ENCODE peak calls at places on chromosomes 12 and 14, in six cellular contexts. A is endodermal cell, O is IMR-90, P is NCI-H510A treated with DMSO at 0.1 percent for 48 hours, K is AG08396, F is astrocyte of the cerebellum. Y is an unnamed sample.

GRCh38 chr14:81478446-81478845 is 55.2 kb downstream of the SEL1L start:
- DNase-seq in F (no peak), K (no peak), P (no peak), O (no peak), A (no peak), Y (no peak)

GRCh38 chr12:10618338-10618987 is 5.1 kb upstream of the MAGOHB start:
- DNase-seq in K (peak; percentile 52), P (no peak), F (peak; percentile 31), A (no peak), O (peak; percentile 88), Y (no peak)

GRCh38 chr12:113231275-113232231 is 10.3 kb downstream of the TPCN1 start:
- DNase-seq in K (no peak), F (peak; percentile 80), P (no peak), O (peak; percentile 46), A (peak; percentile 87), Y (no peak)

GRCh38 chr12:81208193-81208946 is 130.5 kb downstream of the ACSS3 start:
- DNase-seq in K (no peak), F (no peak), O (no peak), A (no peak), P (peak; percentile 17), Y (peak; percentile 68)

GRCh38 chr12:6554168-6554989 is 1.5 kb downstream of the IFFO1 start:
- DNase-seq in K (peak; percentile 79), P (no peak), O (peak; percentile 72), A (peak; percentile 99), F (no peak), Y (peak; percentile 5)

GRCh38 chr14:24377126-24377525 is 9.1 kb downstream of the NFATC4 start:
- DNase-seq in P (peak; percentile 66), O (no peak), F (no peak), K (no peak), A (peak; percentile 28), Y (no peak)

GRCh38 chr12:52070243-52070925 is 606 bp downstream of the ATG101 start:
- DNase-seq in K (peak; percentile 49), P (no peak), O (no peak), F (no peak), A (no peak), Y (no peak)

GRCh38 chr14:34325493-34325892 is 136.5 kb downstream of the SPTSSA start:
- DNase-seq in F (no peak), A (no peak), O (no peak), P (no peak), K (no peak), Y (no peak)

GRCh38 chr12:88897723-88898122 is 317.5 kb upstream of the KITLG start:
- DNase-seq in F (no peak), O (peak; percentile 71), A (no peak), K (no peak), P (no peak), Y (no peak)

GRCh38 chr12:117986705-117987469 is 18.1 kb upstream of the KSR2 start:
- DNase-seq in F (peak; percentile 24), O (peak; percentile 17), A (no peak), P (no peak), K (no peak), Y (no peak)

GRCh38 chr14:92647499-92648279 is 100.7 kb downstream of the LGMN start:
- DNase-seq in K (peak; percentile 38), O (peak; percentile 59), A (no peak), P (no peak), F (no peak), Y (no peak)

GRCh38 chr12:124026755-124027745 is 54.0 kb downstream of the ZNF664 start:
- DNase-seq in F (no peak), A (no peak), P (no peak), O (peak; percentile 86), K (peak; percentile 47), Y (no peak)

GRCh38 chr12:6080149-6081045 is 44.1 kb downstream of the VWF start:
- DNase-seq in F (no peak), A (peak; percentile 55), P (no peak), O (no peak), K (no peak), Y (peak; percentile 27)

GRCh38 chr12:45234134-45234865 is 18.4 kb downstream of the ANO6 start:
- DNase-seq in O (peak; percentile 98), K (peak; percentile 83), A (peak; percentile 91), P (no peak), F (peak; percentile 93), Y (no peak)

GRCh38 chr12:58801986-58802385 is 118.3 kb downstream of the LRIG3 start:
- DNase-seq in F (no peak), P (no peak), O (no peak), K (no peak), A (no peak), Y (no peak)

Y was measured in NCI-H345.